ENCODE peak calls at places on chromosomes 12 and 14, in ten cellular contexts. One of them, this sample, is unnamed.
A peak's percentile ranks its signal among the peaks of the same experiment; 100 is the strongest.

GRCh38 chr14:45089813-45090212 is 5.9 kb downstream of the PRPF39 start:
- DNase-seq in epithelial cell of esophagus: peak; percentile 87
- DNase-seq in DND-41: no peak
- DNase-seq in pancreas: no peak
- DNase-seq in astrocyte of the cerebellum: peak; percentile 23
- DNase-seq in PC-3: peak; percentile 39
- DNase-seq in GM20000: peak; percentile 38
- DNase-seq in Calu3: no peak
- DNase-seq in GM12865: peak; percentile 70
- DNase-seq in astrocyte of the spinal cord: peak; percentile 40
- DNase-seq in this sample: no peak

GRCh38 chr12:115088995-115089841 is 405.2 kb upstream of the TBX3 start:
- DNase-seq in epithelial cell of esophagus: no peak
- DNase-seq in DND-41: no peak
- DNase-seq in pancreas: no peak
- DNase-seq in astrocyte of the cerebellum: no peak
- DNase-seq in PC-3: no peak
- DNase-seq in GM20000: no peak
- DNase-seq in Calu3: no peak
- DNase-seq in GM12865: no peak
- DNase-seq in astrocyte of the spinal cord: no peak
- DNase-seq in this sample: no peak

GRCh38 chr14:65815127-65815526 is 402.6 kb downstream of the FUT8 start:
- DNase-seq in epithelial cell of esophagus: no peak
- DNase-seq in DND-41: peak; percentile 21
- DNase-seq in pancreas: no peak
- DNase-seq in astrocyte of the cerebellum: no peak
- DNase-seq in PC-3: no peak
- DNase-seq in GM20000: no peak
- DNase-seq in Calu3: no peak
- DNase-seq in GM12865: no peak
- DNase-seq in astrocyte of the spinal cord: no peak
- DNase-seq in this sample: no peak

GRCh38 chr12:24719293-24719721 is 229.6 kb downstream of the BCAT1 start:
- DNase-seq in epithelial cell of esophagus: peak; percentile 76
- DNase-seq in DND-41: peak; percentile 66
- DNase-seq in pancreas: no peak
- DNase-seq in astrocyte of the cerebellum: no peak
- DNase-seq in PC-3: no peak
- DNase-seq in GM20000: peak; percentile 21
- DNase-seq in Calu3: no peak
- DNase-seq in GM12865: peak; percentile 73
- DNase-seq in astrocyte of the spinal cord: peak; percentile 72
- DNase-seq in this sample: peak; percentile 86

GRCh38 chr12:89932950-89933349 is 224.3 kb upstream of the ATP2B1 start:
- DNase-seq in epithelial cell of esophagus: no peak
- DNase-seq in DND-41: no peak
- DNase-seq in pancreas: no peak
- DNase-seq in astrocyte of the cerebellum: no peak
- DNase-seq in PC-3: peak; percentile 55
- DNase-seq in GM20000: no peak
- DNase-seq in Calu3: no peak
- DNase-seq in GM12865: no peak
- DNase-seq in astrocyte of the spinal cord: no peak
- DNase-seq in this sample: no peak

GRCh38 chr14:105489607-105490317 is 1.3 kb upstream of the TEDC1 start:
- DNase-seq in epithelial cell of esophagus: peak; percentile 92
- DNase-seq in DND-41: peak; percentile 95
- DNase-seq in pancreas: peak; percentile 93
- DNase-seq in astrocyte of the cerebellum: peak; percentile 76
- DNase-seq in PC-3: peak; percentile 83
- DNase-seq in GM20000: peak; percentile 90
- DNase-seq in Calu3: peak; percentile 89
- DNase-seq in GM12865: peak; percentile 93
- DNase-seq in astrocyte of the spinal cord: peak; percentile 86
- DNase-seq in this sample: peak; percentile 90

GRCh38 chr12:31958601-31959000 is 614 bp upstream of the RESF1 start:
- DNase-seq in epithelial cell of esophagus: no peak
- DNase-seq in DND-41: no peak
- DNase-seq in pancreas: no peak
- DNase-seq in astrocyte of the cerebellum: no peak
- DNase-seq in PC-3: no peak
- DNase-seq in GM20000: no peak
- DNase-seq in Calu3: no peak
- DNase-seq in GM12865: no peak
- DNase-seq in astrocyte of the spinal cord: no peak
- DNase-seq in this sample: no peak

GRCh38 chr12:115305867-115306266 is 621.9 kb upstream of the TBX3 start:
- DNase-seq in epithelial cell of esophagus: no peak
- DNase-seq in DND-41: no peak
- DNase-seq in pancreas: no peak
- DNase-seq in astrocyte of the cerebellum: no peak
- DNase-seq in PC-3: no peak
- DNase-seq in GM20000: no peak
- DNase-seq in Calu3: no peak
- DNase-seq in GM12865: no peak
- DNase-seq in astrocyte of the spinal cord: no peak
- DNase-seq in this sample: no peak

GRCh38 chr14:104181761-104182530 is 43.6 kb downstream of the KIF26A start:
- DNase-seq in epithelial cell of esophagus: no peak
- DNase-seq in DND-41: no peak
- DNase-seq in pancreas: peak; percentile 75
- DNase-seq in astrocyte of the cerebellum: no peak
- DNase-seq in PC-3: peak; percentile 33
- DNase-seq in GM20000: no peak
- DNase-seq in Calu3: no peak
- DNase-seq in GM12865: no peak
- DNase-seq in astrocyte of the spinal cord: no peak
- DNase-seq in this sample: no peak

GRCh38 chr12:21819236-21819635 is 44.7 kb upstream of the KCNJ8 start:
- DNase-seq in epithelial cell of esophagus: peak; percentile 15
- DNase-seq in DND-41: no peak
- DNase-seq in pancreas: no peak
- DNase-seq in astrocyte of the cerebellum: no peak
- DNase-seq in PC-3: no peak
- DNase-seq in GM20000: no peak
- DNase-seq in Calu3: no peak
- DNase-seq in GM12865: no peak
- DNase-seq in astrocyte of the spinal cord: peak; percentile 32
- DNase-seq in this sample: no peak

GRCh38 chr12:78470354-78471195 is 394.0 kb upstream of the SYT1 start:
- DNase-seq in epithelial cell of esophagus: peak; percentile 53
- DNase-seq in DND-41: no peak
- DNase-seq in pancreas: no peak
- DNase-seq in astrocyte of the cerebellum: peak; percentile 58
- DNase-seq in PC-3: peak; percentile 64
- DNase-seq in GM20000: no peak
- DNase-seq in Calu3: peak; percentile 58
- DNase-seq in GM12865: peak; percentile 33
- DNase-seq in astrocyte of the spinal cord: peak; percentile 66
- DNase-seq in this sample: peak; percentile 30

GRCh38 chr12:118136559-118137003 is 657 bp downstream of the PEBP1 start:
- DNase-seq in epithelial cell of esophagus: peak; percentile 55
- DNase-seq in DND-41: peak; percentile 22
- DNase-seq in pancreas: peak; percentile 81
- DNase-seq in astrocyte of the cerebellum: no peak
- DNase-seq in PC-3: peak; percentile 54
- DNase-seq in GM20000: peak; percentile 73
- DNase-seq in Calu3: peak; percentile 24
- DNase-seq in GM12865: peak; percentile 77
- DNase-seq in astrocyte of the spinal cord: peak; percentile 35
- DNase-seq in this sample: peak; percentile 82

GRCh38 chr14:22588419-22589095 is 467 bp downstream of the DAD1 start:
- DNase-seq in epithelial cell of esophagus: no peak
- DNase-seq in DND-41: no peak
- DNase-seq in pancreas: no peak
- DNase-seq in astrocyte of the cerebellum: no peak
- DNase-seq in PC-3: no peak
- DNase-seq in GM20000: no peak
- DNase-seq in Calu3: no peak
- DNase-seq in GM12865: peak; percentile 19
- DNase-seq in astrocyte of the spinal cord: no peak
- DNase-seq in this sample: peak; percentile 11

GRCh38 chr12:43733687-43734086 is 24.9 kb downstream of the PUS7L start:
- DNase-seq in epithelial cell of esophagus: no peak
- DNase-seq in DND-41: no peak
- DNase-seq in pancreas: no peak
- DNase-seq in astrocyte of the cerebellum: no peak
- DNase-seq in PC-3: no peak
- DNase-seq in GM20000: no peak
- DNase-seq in Calu3: no peak
- DNase-seq in GM12865: no peak
- DNase-seq in astrocyte of the spinal cord: no peak
- DNase-seq in this sample: no peak
- TF ChIP-seq CTCF in epithelial cell of esophagus: no peak
- TF ChIP-seq CTCF in DND-41: peak; percentile 10
- TF ChIP-seq CTCF in pancreas: no peak
- TF ChIP-seq CTCF in astrocyte of the cerebellum: no peak
- TF ChIP-seq CTCF in PC-3: peak; percentile 47
- TF ChIP-seq CTCF in GM20000: no peak
- TF ChIP-seq CTCF in Calu3: no peak
- TF ChIP-seq CTCF in GM12865: no peak
- TF ChIP-seq CTCF in astrocyte of the spinal cord: no peak
- TF ChIP-seq CTCF in this sample: no peak

GRCh38 chr14:76467843-76468242 is 91.9 kb downstream of the ESRRB start:
- DNase-seq in epithelial cell of esophagus: no peak
- DNase-seq in DND-41: no peak
- DNase-seq in pancreas: no peak
- DNase-seq in astrocyte of the cerebellum: no peak
- DNase-seq in PC-3: no peak
- DNase-seq in GM20000: no peak
- DNase-seq in Calu3: no peak
- DNase-seq in GM12865: no peak
- DNase-seq in astrocyte of the spinal cord: no peak
- DNase-seq in this sample: no peak

GRCh38 chr14:76472199-76472723 is 96.3 kb downstream of the ESRRB start:
- DNase-seq in epithelial cell of esophagus: no peak
- DNase-seq in DND-41: no peak
- DNase-seq in pancreas: no peak
- DNase-seq in astrocyte of the cerebellum: no peak
- DNase-seq in PC-3: no peak
- DNase-seq in GM20000: no peak
- DNase-seq in Calu3: no peak
- DNase-seq in GM12865: no peak
- DNase-seq in astrocyte of the spinal cord: no peak
- DNase-seq in this sample: no peak

GRCh38 chr14:76473381-76474263 is 97.7 kb downstream of the ESRRB start:
- DNase-seq in epithelial cell of esophagus: no peak
- DNase-seq in DND-41: no peak
- DNase-seq in pancreas: no peak
- DNase-seq in astrocyte of the cerebellum: no peak
- DNase-seq in PC-3: no peak
- DNase-seq in GM20000: peak; percentile 42
- DNase-seq in Calu3: no peak
- DNase-seq in GM12865: peak; percentile 50
- DNase-seq in astrocyte of the spinal cord: peak; percentile 6
- DNase-seq in this sample: no peak
- TF ChIP-seq CTCF in epithelial cell of esophagus: peak; percentile 6
- TF ChIP-seq CTCF in DND-41: no peak
- TF ChIP-seq CTCF in pancreas: no peak
- TF ChIP-seq CTCF in astrocyte of the cerebellum: peak; percentile 5
- TF ChIP-seq CTCF in PC-3: no peak
- TF ChIP-seq CTCF in GM20000: no peak
- TF ChIP-seq CTCF in Calu3: no peak
- TF ChIP-seq CTCF in GM12865: peak; percentile 15
- TF ChIP-seq CTCF in astrocyte of the spinal cord: peak; percentile 16
- TF ChIP-seq CTCF in this sample: no peak

GRCh38 chr12:3083949-3084348 is 6.8 kb downstream of the TSPAN9 start:
- DNase-seq in epithelial cell of esophagus: no peak
- DNase-seq in DND-41: no peak
- DNase-seq in pancreas: no peak
- DNase-seq in astrocyte of the cerebellum: no peak
- DNase-seq in PC-3: no peak
- DNase-seq in GM20000: no peak
- DNase-seq in Calu3: no peak
- DNase-seq in GM12865: no peak
- DNase-seq in astrocyte of the spinal cord: no peak
- DNase-seq in this sample: no peak

GRCh38 chr12:3083241-3083921 is 6.2 kb downstream of the TSPAN9 start:
- DNase-seq in epithelial cell of esophagus: no peak
- DNase-seq in DND-41: no peak
- DNase-seq in pancreas: no peak
- DNase-seq in astrocyte of the cerebellum: no peak
- DNase-seq in PC-3: no peak
- DNase-seq in GM20000: no peak
- DNase-seq in Calu3: no peak
- DNase-seq in GM12865: no peak
- DNase-seq in astrocyte of the spinal cord: no peak
- DNase-seq in this sample: no peak

GRCh38 chr12:3086729-3087323 is 9.6 kb downstream of the TSPAN9 start:
- DNase-seq in epithelial cell of esophagus: no peak
- DNase-seq in DND-41: no peak
- DNase-seq in pancreas: no peak
- DNase-seq in astrocyte of the cerebellum: no peak
- DNase-seq in PC-3: no peak
- DNase-seq in GM20000: no peak
- DNase-seq in Calu3: no peak
- DNase-seq in GM12865: no peak
- DNase-seq in astrocyte of the spinal cord: no peak
- DNase-seq in this sample: no peak

GRCh38 chr12:3085341-3086125 is 8.4 kb downstream of the TSPAN9 start:
- DNase-seq in epithelial cell of esophagus: no peak
- DNase-seq in DND-41: no peak
- DNase-seq in pancreas: no peak
- DNase-seq in astrocyte of the cerebellum: no peak
- DNase-seq in PC-3: no peak
- DNase-seq in GM20000: no peak
- DNase-seq in Calu3: no peak
- DNase-seq in GM12865: no peak
- DNase-seq in astrocyte of the spinal cord: no peak
- DNase-seq in this sample: no peak

DNA sequence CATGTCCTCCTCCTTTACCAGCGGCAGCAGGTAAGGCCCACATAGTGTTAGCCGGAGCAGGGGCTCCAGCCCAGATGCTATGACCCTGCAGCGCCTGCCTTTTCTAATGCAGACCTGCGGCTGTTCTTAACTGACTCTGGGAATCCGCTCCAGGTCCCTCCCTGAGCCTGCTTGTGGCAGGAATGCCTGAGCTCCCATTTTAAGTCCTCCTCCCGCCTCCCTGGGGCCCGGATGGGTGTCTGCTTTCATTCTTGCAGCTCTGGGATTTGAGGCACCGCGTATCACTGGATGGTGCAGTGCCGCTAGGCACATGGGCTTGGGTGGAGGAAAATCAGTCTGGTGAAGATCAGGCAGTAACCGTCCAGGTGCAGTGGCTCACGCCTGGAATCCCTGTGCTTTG is 7.6 kb downstream of the TSPAN9 start:
- DNase-seq in epithelial cell of esophagus: no peak
- DNase-seq in DND-41: no peak
- DNase-seq in pancreas: no peak
- DNase-seq in astrocyte of the cerebellum: no peak
- DNase-seq in PC-3: no peak
- DNase-seq in GM20000: no peak
- DNase-seq in Calu3: no peak
- DNase-seq in GM12865: no peak
- DNase-seq in astrocyte of the spinal cord: no peak
- DNase-seq in this sample: no peak
- TF ChIP-seq CTCF in epithelial cell of esophagus: no peak
- TF ChIP-seq CTCF in DND-41: no peak
- TF ChIP-seq CTCF in pancreas: no peak
- TF ChIP-seq CTCF in astrocyte of the cerebellum: no peak
- TF ChIP-seq CTCF in PC-3: no peak
- TF ChIP-seq CTCF in GM20000: no peak
- TF ChIP-seq CTCF in Calu3: no peak
- TF ChIP-seq CTCF in GM12865: no peak
- TF ChIP-seq CTCF in astrocyte of the spinal cord: no peak
- TF ChIP-seq CTCF in this sample: no peak

GRCh38 chr12:105279460-105280056 is 43.6 kb upstream of the APPL2 start:
- DNase-seq in epithelial cell of esophagus: peak; percentile 49
- DNase-seq in DND-41: peak; percentile 60
- DNase-seq in pancreas: no peak
- DNase-seq in astrocyte of the cerebellum: no peak
- DNase-seq in PC-3: no peak
- DNase-seq in GM20000: peak; percentile 35
- DNase-seq in Calu3: peak; percentile 48
- DNase-seq in GM12865: peak; percentile 75
- DNase-seq in astrocyte of the spinal cord: no peak
- DNase-seq in this sample: peak; percentile 79
- TF ChIP-seq CTCF in epithelial cell of esophagus: peak; percentile 48
- TF ChIP-seq CTCF in DND-41: peak; percentile 83
- TF ChIP-seq CTCF in pancreas: peak; percentile 50
- TF ChIP-seq CTCF in astrocyte of the cerebellum: peak; percentile 43
- TF ChIP-seq CTCF in PC-3: peak; percentile 72
- TF ChIP-seq CTCF in GM20000: peak; percentile 68
- TF ChIP-seq CTCF in Calu3: peak; percentile 69
- TF ChIP-seq CTCF in GM12865: peak; percentile 71
- TF ChIP-seq CTCF in astrocyte of the spinal cord: peak; percentile 61
- TF ChIP-seq CTCF in this sample: peak; percentile 85

This sample was measured in NB4.